ENCODE peak calls at places on chromosomes 11 and 22, in five cellular contexts. I is cardiac muscle cell, U is GM13977, R is GM06990, H is Calu3. F is an unnamed sample.
A peak's percentile ranks its signal among the peaks of the same experiment; 100 is the strongest.

GRCh38 chr11:11395126-11395525 is 42.1 kb upstream of the CSNK2A3 start:
- DNase-seq in U (no peak), R (no peak), H (no peak), I (no peak), F (no peak)

GRCh38 chr22:32574957-32575893 is 100.6 kb downstream of the FBXO7 start:
- DNase-seq in H (no peak), U (no peak), I (no peak), R (no peak), F (peak; percentile 69)

GRCh38 chr11:44162004-44162403 is 66.5 kb downstream of the EXT2 start:
- DNase-seq in I (no peak), H (no peak), R (no peak), U (no peak), F (no peak)

GRCh38 chr11:8025816-8026215 is 38.7 kb downstream of the EIF3F start:
- DNase-seq in I (peak; percentile 83), H (no peak), R (no peak), U (no peak), F (peak; percentile 44)

GRCh38 chr11:8230178-8230859 is 33.4 kb downstream of the LMO1 start:
- DNase-seq in H (no peak), U (no peak), R (no peak), I (no peak), F (no peak)

GRCh38 chr11:28346209-28346608 is 238.0 kb downstream of the METTL15 start:
- DNase-seq in I (no peak), U (no peak), H (no peak), R (no peak), F (peak; percentile 81)

GRCh38 chr11:64358907-64359711 is at the start of gene RPS6KA4:
- DNase-seq in U (peak; percentile 96), H (peak; percentile 78), R (peak; percentile 77), I (peak; percentile 68), F (peak; percentile 58)

GRCh38 chr11:659532-660085 is 22.5 kb downstream of the DRD4 start:
- DNase-seq in I (no peak), H (no peak), R (no peak), U (no peak), F (no peak)

GRCh38 chr11:119626197-119626909 is 102.6 kb downstream of the NECTIN1 start:
- DNase-seq in I (no peak), H (no peak), R (no peak), U (no peak), F (no peak)

GRCh38 chr11:93591247-93591898 is 48.2 kb upstream of the SMCO4 start:
- DNase-seq in I (peak; percentile 76), U (peak; percentile 5), H (peak; percentile 43), R (peak; percentile 30), F (peak; percentile 94)

GRCh38 chr11:38345286-38345685 is 1747.2 kb upstream of the RAG2 start:
- DNase-seq in H (no peak), R (no peak), U (no peak), I (no peak), F (no peak)

GRCh38 chr11:832529-833113 is at the start of gene CD151:
- DNase-seq in I (peak; percentile 65), R (peak; percentile 65), H (peak; percentile 59), U (peak; percentile 88), F (peak; percentile 53)

GRCh38 chr11:61955031-61955415 is 4.9 kb downstream of the BEST1 start:
- DNase-seq in U (no peak), I (peak; percentile 93), R (no peak), H (no peak), F (peak; percentile 95)

GRCh38 chr11:126336646-126337045 is 18.8 kb upstream of the ST3GAL4 start:
- DNase-seq in H (no peak), R (no peak), I (peak; percentile 64), U (no peak), F (no peak)

GRCh38 chr11:33735426-33736147 is 636 bp downstream of the CD59 start:
- DNase-seq in R (peak; percentile 80), H (no peak), I (peak; percentile 39), U (peak; percentile 73), F (peak; percentile 42)

GRCh38 chr22:39237276-39238123 is 7.3 kb downstream of the PDGFB start:
- DNase-seq in U (peak; percentile 76), I (no peak), H (no peak), R (no peak), F (no peak)

GRCh38 chr11:60867871-60868681 is 734 bp downstream of the ZP1 start:
- DNase-seq in I (no peak), U (no peak), R (no peak), H (no peak), F (no peak)

GRCh38 chr22:37485006-37485713 is 1.0 kb downstream of the MFNG start:
- DNase-seq in H (no peak), U (peak; percentile 71), I (no peak), R (peak; percentile 78), F (no peak)

GRCh38 chr11:28836285-28837081 is 728.3 kb downstream of the METTL15 start:
- DNase-seq in H (peak; percentile 60), U (no peak), I (peak; percentile 95), R (no peak), F (peak; percentile 89)

GRCh38 chr11:8719260-8720190 is 36.9 kb downstream of the RPL27A start:
- DNase-seq in U (no peak), I (peak; percentile 84), H (peak; percentile 48), R (no peak), F (peak; percentile 96)

GRCh38 chr11:28110839-28111235 is 2.6 kb downstream of the METTL15 start:
- DNase-seq in R (no peak), U (no peak), I (peak; percentile 35), H (no peak), F (peak; percentile 44)

GRCh38 chr11:24373516-24373915 is 123.3 kb upstream of the LUZP2 start:
- DNase-seq in H (no peak), R (no peak), I (no peak), U (no peak), F (no peak)

GRCh38 chr22:39309364-39309861 is 10.0 kb downstream of the RPL3 start:
- DNase-seq in U (no peak), R (no peak), I (no peak), H (peak; percentile 57), F (no peak)

GRCh38 chr11:118851970-118852369 is 31.7 kb upstream of the CXCR5 start:
- DNase-seq in U (peak; percentile 67), H (no peak), I (no peak), R (peak; percentile 53), F (no peak)

GRCh38 chr22:19871023-19871844 is 16.6 kb upstream of the GNB1L start:
- DNase-seq in I (no peak), H (no peak), R (no peak), U (no peak), F (no peak)

GRCh38 chr11:75714211-75714610 is 3.4 kb upstream of the MOGAT2 start:
- DNase-seq in R (no peak), U (no peak), H (no peak), I (no peak), F (no peak)

GRCh38 chr11:117058761-117059233 is 39.4 kb downstream of the SIK3 start:
- DNase-seq in R (no peak), U (no peak), I (peak; percentile 69), H (no peak), F (peak; percentile 51)

GRCh38 chr22:29325356-29325755 is 9.9 kb upstream of the RASL10A start:
- DNase-seq in I (no peak), H (no peak), R (no peak), U (no peak), F (no peak)

GRCh38 chr11:61026121-61027031 is 54.9 kb downstream of the CD6 start:
- DNase-seq in U (no peak), H (no peak), R (no peak), I (no peak), F (no peak)

GRCh38 chr22:31277741-31278642 is 14.3 kb downstream of the PIK3IP1 start:
- DNase-seq in H (no peak), I (no peak), R (no peak), U (no peak), F (no peak)

GRCh38 chr22:32531955-32532818 is 57.6 kb downstream of the FBXO7 start:
- DNase-seq in H (peak; percentile 50), R (no peak), U (no peak), I (peak; percentile 92), F (peak; percentile 94)

GRCh38 chr11:58958500-58958899 is 19.2 kb downstream of the GLYATL1 start:
- DNase-seq in U (peak; percentile 59), I (peak; percentile 2), H (peak; percentile 35), R (no peak), F (no peak)
- TF ChIP-seq CTCF in U (peak; percentile 57), I (peak; percentile 20), H (no peak), R (peak; percentile 74), F (no peak)

DNA sequence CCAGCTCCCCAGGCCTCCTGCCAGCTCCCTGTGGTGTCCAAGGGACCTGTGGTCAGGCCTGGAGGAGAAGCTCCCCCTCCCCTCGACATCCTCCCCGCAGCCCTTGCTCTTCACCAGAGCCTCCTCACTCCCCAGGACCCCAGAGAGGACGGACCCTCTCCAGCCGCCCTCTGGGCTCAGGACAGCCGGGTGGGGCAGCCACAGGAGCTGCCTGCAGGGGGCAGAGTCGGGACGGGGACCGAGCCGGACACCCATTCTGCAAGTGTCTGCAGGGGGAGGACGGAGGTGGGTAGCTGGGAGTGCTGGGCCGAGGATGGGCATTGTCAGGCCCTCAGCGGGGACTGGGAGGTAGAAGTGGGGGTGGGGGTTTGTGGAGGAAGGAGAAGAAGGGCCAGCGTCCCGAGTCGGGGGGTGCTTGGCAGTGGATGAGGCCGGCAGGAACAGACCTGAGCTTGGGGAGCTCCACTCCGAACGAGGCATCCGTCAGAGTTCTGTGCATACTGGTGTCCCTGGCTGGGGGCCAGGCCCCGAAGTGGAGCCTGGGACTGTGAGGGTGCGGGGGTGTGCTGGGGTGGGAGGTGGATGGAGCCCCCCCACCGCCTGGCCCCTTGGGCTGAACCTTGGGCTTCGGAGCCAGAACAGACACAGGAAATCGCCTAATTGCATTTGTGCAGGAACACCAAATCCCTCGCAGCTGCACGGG is 15.2 kb downstream of the PRR33 start:
- DNase-seq in H (peak; percentile 72), U (no peak), R (no peak), I (peak; percentile 81), F (peak; percentile 97)
- TF ChIP-seq CTCF in H (peak; percentile 56), U (peak; percentile 53), R (peak; percentile 64), I (peak; percentile 80), F (peak; percentile 77)

GRCh38 chr22:27628891-27629631 is 172.5 kb downstream of the MN1 start:
- DNase-seq in U (no peak), I (no peak), H (peak; percentile 70), R (no peak), F (no peak)
- TF ChIP-seq CTCF in U (no peak), I (no peak), H (no peak), R (no peak), F (no peak)

DNA sequence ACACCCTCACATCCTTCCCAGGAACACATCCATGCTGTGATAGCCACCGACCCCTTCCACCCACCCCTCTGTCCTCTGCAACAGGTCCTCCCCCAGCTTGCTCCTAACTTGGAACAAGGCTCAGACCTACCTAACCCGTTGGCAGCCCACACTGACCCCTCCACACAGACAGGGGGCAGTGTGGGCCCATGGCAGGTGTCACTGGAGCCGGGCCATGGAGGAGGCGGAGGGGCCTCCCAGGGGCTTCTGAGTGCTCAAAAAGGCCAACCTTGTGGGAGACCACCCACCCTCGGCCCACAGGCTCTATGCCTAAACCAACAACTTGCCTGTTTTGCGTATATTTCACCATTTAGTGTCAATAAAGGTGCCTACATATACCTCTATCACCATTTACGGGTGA is 57.0 kb downstream of the CERK start:
- DNase-seq in I (no peak), U (peak; percentile 69), R (no peak), H (no peak), F (no peak)
- TF ChIP-seq CTCF in I (peak; percentile 25), U (peak; percentile 61), R (peak; percentile 68), H (no peak), F (peak; percentile 26)

F was measured in fibroblast of villous mesenchyme.